ENCODE peak calls at places on chromosomes 4 and X, in four cellular contexts. K is H1, M is SK-N-SH, J is HepG2. S is an unnamed sample.

GRCh38 chr4:119783200-119783978 is 154.8 kb upstream of the PDE5A start:
- DNase-seq in K (no peak), M (no peak), J (no peak), S (no peak)

GRCh38 chr4:169070895-169071218 is 60.8 kb upstream of the CBR4 start:
- DNase-seq in K (no peak), M (no peak), J (peak; percentile 92), S (no peak)

GRCh38 chrX:47501226-47502071 is 18.4 kb upstream of the ZNF41 start:
- DNase-seq in K (no peak), M (no peak), J (no peak), S (no peak)

GRCh38 chrX:147884958-147885357 is 26.8 kb upstream of the FMR1 start:
- DNase-seq in K (no peak), M (no peak), J (peak; percentile 96), S (no peak)

GRCh38 chr4:9691221-9692065 is 90.0 kb upstream of the DRD5 start:
- DNase-seq in K (peak; percentile 92), M (peak; percentile 94), J (peak; percentile 83), S (peak; percentile 25)

GRCh38 chrX:72716766-72717165 is 2.7 kb upstream of the PHKA1 start:
- DNase-seq in K (no peak), M (no peak), J (peak; percentile 1), S (no peak)

GRCh38 chr4:181364504-181364903 is 878.7 kb upstream of the TENM3 start:
- DNase-seq in K (no peak), M (no peak), J (no peak), S (no peak)

GRCh38 chr4:68859655-68860054 is 43.9 kb downstream of the UGT2B10 start:
- DNase-seq in K (no peak), M (no peak), J (no peak), S (no peak)

GRCh38 chrX:2468406-2469195 is 32.2 kb downstream of the DHRSX start:
- DNase-seq in K (no peak), M (no peak), J (no peak), S (no peak)

GRCh38 chr4:141391293-141391692 is 170.6 kb downstream of the ZNF330 start:
- DNase-seq in K (no peak), M (no peak), J (no peak), S (no peak)

GRCh38 chr4:67779631-67780030 is 25.4 kb upstream of the GNRHR start:
- DNase-seq in K (no peak), M (no peak), J (no peak), S (no peak)

GRCh38 chr4:96916731-96917130 is 1076.8 kb downstream of the PDHA2 start:
- DNase-seq in K (no peak), M (peak; percentile 1), J (no peak), S (no peak)

GRCh38 chr4:152633118-152633517 is 46.7 kb downstream of the TMEM154 start:
- DNase-seq in K (no peak), M (peak; percentile 32), J (no peak), S (no peak)

GRCh38 chr4:4216668-4217067 is 10.1 kb downstream of the OTOP1 start:
- DNase-seq in K (no peak), M (no peak), J (no peak), S (no peak)

GRCh38 chr4:170949084-170949483 is 859.3 kb upstream of the AADAT start:
- DNase-seq in K (no peak), M (no peak), J (no peak), S (no peak)

GRCh38 chr4:6446538-6447451 is 25.6 kb downstream of the PPP2R2C start:
- DNase-seq in K (no peak), M (no peak), J (no peak), S (no peak)

GRCh38 chr4:121316091-121316490 is 64.7 kb downstream of the QRFPR start:
- DNase-seq in K (no peak), M (no peak), J (no peak), S (no peak)

GRCh38 chr4:6198768-6199343 is 1.5 kb downstream of the JAKMIP1 start:
- DNase-seq in K (peak; percentile 82), M (peak; percentile 89), J (no peak), S (no peak)

GRCh38 chr4:87011340-87012034 is 76.7 kb downstream of the AFF1 start:
- DNase-seq in K (no peak), M (no peak), J (no peak), S (no peak)

GRCh38 chr4:10535900-10536299 is 78.7 kb upstream of the ZNF518B start:
- DNase-seq in K (no peak), M (no peak), J (no peak), S (peak; percentile 38)

GRCh38 chr4:25485104-25485503 is 108.0 kb downstream of the ANAPC4 start:
- DNase-seq in K (no peak), M (no peak), J (no peak), S (no peak)

DNA sequence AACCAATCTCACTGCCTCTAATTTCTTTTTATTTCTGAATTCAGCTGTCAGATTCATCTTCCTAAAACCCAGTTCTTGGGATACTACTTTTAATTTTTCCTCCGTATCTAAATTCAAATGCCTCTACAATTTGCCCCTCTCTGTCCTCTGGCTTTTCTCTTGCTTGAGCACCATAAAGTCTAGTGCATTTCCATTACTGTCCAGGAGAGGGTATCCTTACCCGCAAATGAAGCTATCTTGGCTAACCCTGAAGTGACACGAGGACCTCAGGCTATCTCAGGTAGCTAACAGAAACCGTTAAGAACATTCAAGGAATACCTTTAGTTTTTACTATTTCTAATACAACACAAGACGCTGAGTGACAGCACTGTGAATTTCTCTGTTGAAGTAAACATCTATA is 49.4 kb upstream of the PRR32 start:
- DNase-seq in K (no peak), M (peak; percentile 22), J (no peak), S (no peak)
- TF ChIP-seq TCF12 in K (no peak), M (no peak), J (no peak), S (no peak)

DNA sequence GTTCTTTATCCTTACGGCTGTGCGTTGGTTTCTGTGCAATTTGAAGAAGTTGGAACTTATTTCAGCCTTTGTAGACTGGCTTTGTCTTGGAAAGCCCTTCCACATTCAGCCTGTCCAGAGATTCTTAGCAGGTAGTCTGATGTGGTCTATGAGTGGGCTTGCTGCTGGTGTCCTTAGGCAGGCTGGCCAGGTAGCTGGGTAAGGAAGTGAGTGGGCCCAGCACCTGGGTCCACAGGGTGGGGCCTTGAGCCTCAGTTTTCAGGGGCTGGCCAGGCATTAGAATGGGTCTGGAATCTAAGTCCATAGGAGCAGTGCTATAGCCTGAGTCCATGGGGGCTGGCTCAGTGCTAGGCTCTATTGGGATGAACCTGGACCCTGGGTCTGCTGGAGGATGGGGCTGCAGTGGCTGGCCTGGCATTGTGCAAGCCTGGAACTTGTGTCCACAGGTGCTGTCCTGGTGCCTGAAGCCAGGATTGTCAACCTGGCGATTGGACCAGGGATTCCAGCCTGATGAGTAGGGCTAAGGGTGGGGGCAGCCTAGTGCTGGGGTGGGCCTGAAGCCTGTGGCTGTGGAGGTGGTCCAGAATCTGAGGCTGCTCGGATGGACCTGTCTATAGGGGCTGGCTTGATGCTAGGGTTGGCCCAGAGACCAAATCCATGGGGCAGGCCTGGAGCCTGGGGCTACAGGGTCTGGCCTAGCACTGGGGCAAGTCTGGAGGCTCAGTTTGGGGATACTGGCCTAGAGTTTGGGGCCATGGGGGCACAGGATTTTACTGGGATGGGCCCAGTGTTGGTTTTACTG is 152.5 kb downstream of the STAG2 start:
- DNase-seq in K (no peak), M (no peak), J (no peak), S (no peak)
- H3K79me2 ChIP-seq in K (no peaks in the 10 kb centered on the region), M (no peaks in the 10 kb centered on the region), J (no peaks in the 10 kb centered on the region), S (no peaks in the 10 kb centered on the region)

DNA sequence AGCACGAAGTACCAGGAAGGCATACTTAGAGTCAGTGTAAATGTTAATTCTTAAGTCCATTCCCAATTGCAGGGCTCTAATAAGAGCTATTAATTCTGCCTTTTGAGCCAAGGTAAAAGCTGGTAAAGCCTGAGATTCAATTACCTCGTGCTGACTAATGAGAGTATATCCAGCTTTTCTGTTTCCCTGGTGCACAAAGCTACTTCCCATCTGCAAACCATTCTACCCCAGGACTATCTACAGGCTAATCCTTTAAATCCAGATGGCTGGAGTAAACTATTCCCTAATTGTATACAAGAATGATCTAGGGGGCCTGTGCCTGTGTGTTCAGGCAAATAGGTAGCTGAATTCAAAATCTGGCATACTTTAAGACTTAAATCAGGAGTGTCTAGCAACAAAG is 365.1 kb downstream of the GPM6A start:
- DNase-seq in K (no peak), M (no peak), J (no peak), S (no peak)
- TF ChIP-seq TCF12 in K (no peak), M (no peak), J (no peak), S (no peak)

DNA sequence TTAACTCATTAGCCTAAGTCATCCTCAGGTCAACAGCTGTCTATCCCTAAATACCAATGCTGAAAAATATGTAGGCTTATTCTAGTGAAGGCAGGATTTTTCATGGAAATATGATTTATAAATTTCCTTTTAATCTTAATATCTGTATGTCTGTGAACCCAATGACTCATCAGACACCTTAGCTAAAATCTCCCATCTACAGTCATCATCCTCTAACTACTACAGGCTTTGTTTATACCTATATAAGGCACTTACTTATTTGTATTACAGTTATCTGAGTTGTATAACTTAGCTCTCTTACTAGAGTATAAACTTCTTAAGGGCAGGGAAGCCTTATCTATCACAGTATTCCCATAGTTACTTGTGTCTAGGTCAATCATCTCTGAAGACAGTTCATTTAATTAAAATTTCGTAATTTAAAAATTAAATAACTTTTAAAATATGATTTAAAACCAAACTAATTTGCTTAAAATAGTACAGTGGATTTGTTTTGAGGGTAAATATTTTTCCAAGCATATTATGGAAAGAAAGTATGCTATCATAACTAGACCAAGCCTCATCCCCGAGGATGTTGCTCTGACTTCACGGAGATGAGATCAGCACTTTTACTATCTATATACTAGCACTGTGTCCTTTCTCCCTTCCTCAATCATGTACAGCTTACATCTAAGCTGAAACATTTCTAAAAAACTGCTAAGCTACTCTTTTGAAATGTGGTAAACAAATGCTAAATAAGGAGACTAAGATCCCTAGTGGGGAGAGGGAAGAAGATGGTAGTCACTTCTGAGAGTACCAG is 24.0 kb downstream of the AMMECR1 start:
- DNase-seq in K (no peak), M (no peak), J (no peak), S (no peak)
- H3K79me2 ChIP-seq in K (peaks cover 15% of the 10 kb centered on the region), M (no peaks in the 10 kb centered on the region), J (no peaks in the 10 kb centered on the region), S (no peaks in the 10 kb centered on the region)

DNA sequence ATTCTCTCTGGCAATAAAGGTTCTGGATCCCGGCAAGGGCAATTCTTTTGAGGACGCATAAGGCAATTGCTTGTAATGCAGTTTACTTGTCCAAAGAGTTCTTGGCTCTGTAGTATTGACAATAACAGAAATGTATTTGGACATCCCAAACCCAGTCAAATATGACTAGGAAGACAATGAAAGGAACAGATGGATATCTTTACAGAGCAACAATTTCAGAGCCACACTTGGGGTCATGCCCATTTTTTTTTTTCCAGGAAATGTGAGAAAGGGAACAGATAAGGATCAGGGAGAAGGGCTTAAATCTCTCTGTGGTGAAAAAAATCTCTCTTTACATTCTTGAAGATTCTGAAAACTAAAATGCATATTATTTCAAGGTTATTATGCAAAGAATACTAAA is 12.1 kb downstream of the GK2 start:
- DNase-seq in K (no peak), M (no peak), J (no peak), S (no peak)
- TF ChIP-seq TCF12 in K (no peak), M (no peak), J (no peak), S (no peak)

DNA sequence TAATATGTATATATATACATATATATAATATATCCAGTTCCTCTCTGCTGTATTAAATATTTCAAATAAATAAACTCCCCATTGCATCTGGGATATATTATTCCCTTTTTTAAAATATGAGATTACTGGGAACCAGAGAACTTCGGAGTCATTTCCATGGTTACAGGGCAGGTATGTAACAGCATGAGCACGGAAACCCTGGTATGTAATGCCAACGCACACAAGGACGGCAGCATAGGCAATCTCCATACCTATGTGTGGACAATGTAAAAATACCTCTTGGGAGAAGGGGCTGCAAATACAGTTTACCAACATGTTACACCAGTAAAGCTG is 62.8 kb downstream of the NUDT10 start:
- DNase-seq in K (no peak), M (no peak), J (no peak), S (no peak)
- H3K79me2 ChIP-seq in K (no peaks in the 10 kb centered on the region), M (no peaks in the 10 kb centered on the region), J (no peaks in the 10 kb centered on the region), S (no peaks in the 10 kb centered on the region)

GRCh38 chr4:65661469-65661868 is 8.8 kb downstream of the EPHA5 start:
- DNase-seq in K (no peak), M (no peak), J (no peak), S (no peak)
- TF ChIP-seq TCF12 in K (no peak), M (no peak), J (no peak), S (no peak)

S was measured in GM12878.